ENCODE peak calls at places on chromosome 11, in ten cellular contexts. One of them, this sample, is unnamed.

GRCh38 chr11:37230865-37231264 is 632.8 kb upstream of the RAG2 start:
- DNase-seq in AG08395: no peak
- DNase-seq in RWPE1: no peak
- DNase-seq in activated CD4-positive, alpha-beta T cell treated with anti-CD3 and anti-CD28 coated beads, Interleukin-2, amount 50 U/mL, for 24 hours: no peak
- DNase-seq in naive thymus-derived CD8-positive, alpha-beta T cell: no peak
- DNase-seq in AG10803: no peak
- DNase-seq in KBM-7: no peak
- DNase-seq in MG63: no peak
- DNase-seq in stimulated activated CD8-positive, alpha-beta memory T cell treated with anti-CD3 and anti-CD28 coated beads, Interleukin-12 subunit alpha, Interleukin-12 subunit beta, amount 100 ng/mL, for 1 hour: no peak
- DNase-seq in A549: no peak
- DNase-seq in this sample: peak; percentile 8

GRCh38 chr11:62830904-62831519 is 839 bp downstream of the STX5 start:
- DNase-seq in AG08395: peak; percentile 17
- DNase-seq in RWPE1: no peak
- DNase-seq in activated CD4-positive, alpha-beta T cell treated with anti-CD3 and anti-CD28 coated beads, Interleukin-2, amount 50 U/mL, for 24 hours: no peak
- DNase-seq in naive thymus-derived CD8-positive, alpha-beta T cell: peak; percentile 15
- DNase-seq in AG10803: no peak
- DNase-seq in KBM-7: no peak
- DNase-seq in MG63: peak; percentile 4
- DNase-seq in stimulated activated CD8-positive, alpha-beta memory T cell treated with anti-CD3 and anti-CD28 coated beads, Interleukin-12 subunit alpha, Interleukin-12 subunit beta, amount 100 ng/mL, for 1 hour: no peak
- DNase-seq in A549: no peak
- DNase-seq in this sample: peak; percentile 87

GRCh38 chr11:120272303-120272702 is 32.4 kb downstream of the POU2F3 start:
- DNase-seq in AG08395: peak; percentile 87
- DNase-seq in RWPE1: peak; percentile 91
- DNase-seq in activated CD4-positive, alpha-beta T cell treated with anti-CD3 and anti-CD28 coated beads, Interleukin-2, amount 50 U/mL, for 24 hours: no peak
- DNase-seq in naive thymus-derived CD8-positive, alpha-beta T cell: no peak
- DNase-seq in AG10803: peak; percentile 45
- DNase-seq in KBM-7: no peak
- DNase-seq in MG63: peak; percentile 74
- DNase-seq in stimulated activated CD8-positive, alpha-beta memory T cell treated with anti-CD3 and anti-CD28 coated beads, Interleukin-12 subunit alpha, Interleukin-12 subunit beta, amount 100 ng/mL, for 1 hour: no peak
- DNase-seq in A549: no peak
- DNase-seq in this sample: no peak

GRCh38 chr11:125360066-125360465 is 136.0 kb downstream of the FEZ1 start:
- DNase-seq in AG08395: no peak
- DNase-seq in RWPE1: no peak
- DNase-seq in activated CD4-positive, alpha-beta T cell treated with anti-CD3 and anti-CD28 coated beads, Interleukin-2, amount 50 U/mL, for 24 hours: no peak
- DNase-seq in naive thymus-derived CD8-positive, alpha-beta T cell: no peak
- DNase-seq in AG10803: no peak
- DNase-seq in KBM-7: no peak
- DNase-seq in MG63: no peak
- DNase-seq in stimulated activated CD8-positive, alpha-beta memory T cell treated with anti-CD3 and anti-CD28 coated beads, Interleukin-12 subunit alpha, Interleukin-12 subunit beta, amount 100 ng/mL, for 1 hour: no peak
- DNase-seq in A549: no peak
- DNase-seq in this sample: no peak

GRCh38 chr11:65700377-65700776 is 11.7 kb upstream of the KAT5 start:
- DNase-seq in AG08395: no peak
- DNase-seq in RWPE1: no peak
- DNase-seq in activated CD4-positive, alpha-beta T cell treated with anti-CD3 and anti-CD28 coated beads, Interleukin-2, amount 50 U/mL, for 24 hours: no peak
- DNase-seq in naive thymus-derived CD8-positive, alpha-beta T cell: no peak
- DNase-seq in AG10803: peak; percentile 17
- DNase-seq in KBM-7: peak; percentile 71
- DNase-seq in MG63: no peak
- DNase-seq in stimulated activated CD8-positive, alpha-beta memory T cell treated with anti-CD3 and anti-CD28 coated beads, Interleukin-12 subunit alpha, Interleukin-12 subunit beta, amount 100 ng/mL, for 1 hour: no peak
- DNase-seq in A549: no peak
- DNase-seq in this sample: peak; percentile 24

GRCh38 chr11:122032317-122032716 is 83.7 kb downstream of the BLID start:
- DNase-seq in AG08395: peak; percentile 76
- DNase-seq in RWPE1: no peak
- DNase-seq in activated CD4-positive, alpha-beta T cell treated with anti-CD3 and anti-CD28 coated beads, Interleukin-2, amount 50 U/mL, for 24 hours: no peak
- DNase-seq in naive thymus-derived CD8-positive, alpha-beta T cell: no peak
- DNase-seq in AG10803: peak; percentile 98
- DNase-seq in KBM-7: no peak
- DNase-seq in MG63: peak; percentile 24
- DNase-seq in stimulated activated CD8-positive, alpha-beta memory T cell treated with anti-CD3 and anti-CD28 coated beads, Interleukin-12 subunit alpha, Interleukin-12 subunit beta, amount 100 ng/mL, for 1 hour: no peak
- DNase-seq in A549: no peak
- DNase-seq in this sample: no peak

GRCh38 chr11:78672850-78673641 is 98.4 kb upstream of the NARS2 start:
- DNase-seq in AG08395: no peak
- DNase-seq in RWPE1: no peak
- DNase-seq in activated CD4-positive, alpha-beta T cell treated with anti-CD3 and anti-CD28 coated beads, Interleukin-2, amount 50 U/mL, for 24 hours: no peak
- DNase-seq in naive thymus-derived CD8-positive, alpha-beta T cell: no peak
- DNase-seq in AG10803: no peak
- DNase-seq in KBM-7: no peak
- DNase-seq in MG63: no peak
- DNase-seq in stimulated activated CD8-positive, alpha-beta memory T cell treated with anti-CD3 and anti-CD28 coated beads, Interleukin-12 subunit alpha, Interleukin-12 subunit beta, amount 100 ng/mL, for 1 hour: no peak
- DNase-seq in A549: no peak
- DNase-seq in this sample: no peak

GRCh38 chr11:4071828-4072421 is 22.7 kb upstream of the RRM1 start:
- DNase-seq in AG08395: no peak
- DNase-seq in RWPE1: no peak
- DNase-seq in activated CD4-positive, alpha-beta T cell treated with anti-CD3 and anti-CD28 coated beads, Interleukin-2, amount 50 U/mL, for 24 hours: no peak
- DNase-seq in naive thymus-derived CD8-positive, alpha-beta T cell: no peak
- DNase-seq in AG10803: no peak
- DNase-seq in KBM-7: no peak
- DNase-seq in MG63: no peak
- DNase-seq in stimulated activated CD8-positive, alpha-beta memory T cell treated with anti-CD3 and anti-CD28 coated beads, Interleukin-12 subunit alpha, Interleukin-12 subunit beta, amount 100 ng/mL, for 1 hour: no peak
- DNase-seq in A549: no peak
- DNase-seq in this sample: peak; percentile 38

GRCh38 chr11:115324569-115325432 is 179.4 kb downstream of the CADM1 start:
- DNase-seq in AG08395: peak; percentile 54
- DNase-seq in RWPE1: peak; percentile 36
- DNase-seq in activated CD4-positive, alpha-beta T cell treated with anti-CD3 and anti-CD28 coated beads, Interleukin-2, amount 50 U/mL, for 24 hours: no peak
- DNase-seq in naive thymus-derived CD8-positive, alpha-beta T cell: peak; percentile 35
- DNase-seq in AG10803: peak; percentile 61
- DNase-seq in KBM-7: peak; percentile 57
- DNase-seq in MG63: no peak
- DNase-seq in stimulated activated CD8-positive, alpha-beta memory T cell treated with anti-CD3 and anti-CD28 coated beads, Interleukin-12 subunit alpha, Interleukin-12 subunit beta, amount 100 ng/mL, for 1 hour: no peak
- DNase-seq in A549: peak; percentile 67
- DNase-seq in this sample: peak; percentile 82

GRCh38 chr11:68504432-68505066 is 44.0 kb downstream of the PPP6R3 start:
- DNase-seq in AG08395: no peak
- DNase-seq in RWPE1: no peak
- DNase-seq in activated CD4-positive, alpha-beta T cell treated with anti-CD3 and anti-CD28 coated beads, Interleukin-2, amount 50 U/mL, for 24 hours: no peak
- DNase-seq in naive thymus-derived CD8-positive, alpha-beta T cell: no peak
- DNase-seq in AG10803: peak; percentile 25
- DNase-seq in KBM-7: no peak
- DNase-seq in MG63: no peak
- DNase-seq in stimulated activated CD8-positive, alpha-beta memory T cell treated with anti-CD3 and anti-CD28 coated beads, Interleukin-12 subunit alpha, Interleukin-12 subunit beta, amount 100 ng/mL, for 1 hour: no peak
- DNase-seq in A549: no peak
- DNase-seq in this sample: peak; percentile 66

GRCh38 chr11:115739121-115739520 is 234.9 kb upstream of the CADM1 start:
- DNase-seq in AG08395: no peak
- DNase-seq in RWPE1: no peak
- DNase-seq in activated CD4-positive, alpha-beta T cell treated with anti-CD3 and anti-CD28 coated beads, Interleukin-2, amount 50 U/mL, for 24 hours: no peak
- DNase-seq in naive thymus-derived CD8-positive, alpha-beta T cell: no peak
- DNase-seq in AG10803: no peak
- DNase-seq in KBM-7: no peak
- DNase-seq in MG63: no peak
- DNase-seq in stimulated activated CD8-positive, alpha-beta memory T cell treated with anti-CD3 and anti-CD28 coated beads, Interleukin-12 subunit alpha, Interleukin-12 subunit beta, amount 100 ng/mL, for 1 hour: no peak
- DNase-seq in A549: no peak
- DNase-seq in this sample: no peak

GRCh38 chr11:131889146-131889577 is 518.7 kb downstream of the NTM start:
- DNase-seq in AG08395: peak; percentile 68
- DNase-seq in RWPE1: no peak
- DNase-seq in activated CD4-positive, alpha-beta T cell treated with anti-CD3 and anti-CD28 coated beads, Interleukin-2, amount 50 U/mL, for 24 hours: no peak
- DNase-seq in naive thymus-derived CD8-positive, alpha-beta T cell: no peak
- DNase-seq in AG10803: peak; percentile 96
- DNase-seq in KBM-7: no peak
- DNase-seq in MG63: peak; percentile 25
- DNase-seq in stimulated activated CD8-positive, alpha-beta memory T cell treated with anti-CD3 and anti-CD28 coated beads, Interleukin-12 subunit alpha, Interleukin-12 subunit beta, amount 100 ng/mL, for 1 hour: no peak
- DNase-seq in A549: no peak
- DNase-seq in this sample: no peak

GRCh38 chr11:10622957-10623787 is 54.7 kb upstream of the LYVE1 start:
- DNase-seq in AG08395: no peak
- DNase-seq in RWPE1: no peak
- DNase-seq in activated CD4-positive, alpha-beta T cell treated with anti-CD3 and anti-CD28 coated beads, Interleukin-2, amount 50 U/mL, for 24 hours: no peak
- DNase-seq in naive thymus-derived CD8-positive, alpha-beta T cell: peak; percentile 33
- DNase-seq in AG10803: no peak
- DNase-seq in KBM-7: peak; percentile 44
- DNase-seq in MG63: no peak
- DNase-seq in stimulated activated CD8-positive, alpha-beta memory T cell treated with anti-CD3 and anti-CD28 coated beads, Interleukin-12 subunit alpha, Interleukin-12 subunit beta, amount 100 ng/mL, for 1 hour: no peak
- DNase-seq in A549: no peak
- DNase-seq in this sample: peak; percentile 79

GRCh38 chr11:7572001-7572712 is 58.4 kb downstream of the PPFIBP2 start:
- DNase-seq in AG08395: no peak
- DNase-seq in RWPE1: no peak
- DNase-seq in activated CD4-positive, alpha-beta T cell treated with anti-CD3 and anti-CD28 coated beads, Interleukin-2, amount 50 U/mL, for 24 hours: no peak
- DNase-seq in naive thymus-derived CD8-positive, alpha-beta T cell: no peak
- DNase-seq in AG10803: peak; percentile 33
- DNase-seq in KBM-7: no peak
- DNase-seq in MG63: no peak
- DNase-seq in stimulated activated CD8-positive, alpha-beta memory T cell treated with anti-CD3 and anti-CD28 coated beads, Interleukin-12 subunit alpha, Interleukin-12 subunit beta, amount 100 ng/mL, for 1 hour: no peak
- DNase-seq in A549: peak; percentile 84
- DNase-seq in this sample: no peak

GRCh38 chr11:69157822-69158231 is 2.1 kb downstream of the SMIM38 start:
- DNase-seq in AG08395: no peak
- DNase-seq in RWPE1: no peak
- DNase-seq in activated CD4-positive, alpha-beta T cell treated with anti-CD3 and anti-CD28 coated beads, Interleukin-2, amount 50 U/mL, for 24 hours: no peak
- DNase-seq in naive thymus-derived CD8-positive, alpha-beta T cell: no peak
- DNase-seq in AG10803: no peak
- DNase-seq in KBM-7: no peak
- DNase-seq in MG63: no peak
- DNase-seq in stimulated activated CD8-positive, alpha-beta memory T cell treated with anti-CD3 and anti-CD28 coated beads, Interleukin-12 subunit alpha, Interleukin-12 subunit beta, amount 100 ng/mL, for 1 hour: no peak
- DNase-seq in A549: no peak
- DNase-seq in this sample: no peak

GRCh38 chr11:33987975-33988580 is 63.5 kb upstream of the CAPRIN1 start:
- DNase-seq in AG08395: peak; percentile 64
- DNase-seq in RWPE1: peak; percentile 46
- DNase-seq in activated CD4-positive, alpha-beta T cell treated with anti-CD3 and anti-CD28 coated beads, Interleukin-2, amount 50 U/mL, for 24 hours: peak; percentile 33
- DNase-seq in naive thymus-derived CD8-positive, alpha-beta T cell: peak; percentile 82
- DNase-seq in AG10803: peak; percentile 84
- DNase-seq in KBM-7: peak; percentile 84
- DNase-seq in MG63: peak; percentile 60
- DNase-seq in stimulated activated CD8-positive, alpha-beta memory T cell treated with anti-CD3 and anti-CD28 coated beads, Interleukin-12 subunit alpha, Interleukin-12 subunit beta, amount 100 ng/mL, for 1 hour: peak; percentile 54
- DNase-seq in A549: peak; percentile 88
- DNase-seq in this sample: peak; percentile 87

GRCh38 chr11:125950696-125951645 is 5.1 kb downstream of the VSIG10L2 start:
- DNase-seq in AG08395: peak; percentile 62
- DNase-seq in RWPE1: no peak
- DNase-seq in activated CD4-positive, alpha-beta T cell treated with anti-CD3 and anti-CD28 coated beads, Interleukin-2, amount 50 U/mL, for 24 hours: no peak
- DNase-seq in naive thymus-derived CD8-positive, alpha-beta T cell: no peak
- DNase-seq in AG10803: peak; percentile 28
- DNase-seq in KBM-7: no peak
- DNase-seq in MG63: no peak
- DNase-seq in stimulated activated CD8-positive, alpha-beta memory T cell treated with anti-CD3 and anti-CD28 coated beads, Interleukin-12 subunit alpha, Interleukin-12 subunit beta, amount 100 ng/mL, for 1 hour: no peak
- DNase-seq in A549: no peak
- DNase-seq in this sample: no peak

GRCh38 chr11:21723681-21724080 is 469.2 kb upstream of the ANO5 start:
- DNase-seq in AG08395: no peak
- DNase-seq in RWPE1: no peak
- DNase-seq in activated CD4-positive, alpha-beta T cell treated with anti-CD3 and anti-CD28 coated beads, Interleukin-2, amount 50 U/mL, for 24 hours: no peak
- DNase-seq in naive thymus-derived CD8-positive, alpha-beta T cell: no peak
- DNase-seq in AG10803: no peak
- DNase-seq in KBM-7: no peak
- DNase-seq in MG63: no peak
- DNase-seq in stimulated activated CD8-positive, alpha-beta memory T cell treated with anti-CD3 and anti-CD28 coated beads, Interleukin-12 subunit alpha, Interleukin-12 subunit beta, amount 100 ng/mL, for 1 hour: no peak
- DNase-seq in A549: no peak
- DNase-seq in this sample: no peak

GRCh38 chr11:11728371-11728770 is 106.6 kb upstream of the GALNT18 start:
- DNase-seq in AG08395: no peak
- DNase-seq in RWPE1: no peak
- DNase-seq in activated CD4-positive, alpha-beta T cell treated with anti-CD3 and anti-CD28 coated beads, Interleukin-2, amount 50 U/mL, for 24 hours: no peak
- DNase-seq in naive thymus-derived CD8-positive, alpha-beta T cell: no peak
- DNase-seq in AG10803: no peak
- DNase-seq in KBM-7: no peak
- DNase-seq in MG63: no peak
- DNase-seq in stimulated activated CD8-positive, alpha-beta memory T cell treated with anti-CD3 and anti-CD28 coated beads, Interleukin-12 subunit alpha, Interleukin-12 subunit beta, amount 100 ng/mL, for 1 hour: no peak
- DNase-seq in A549: no peak
- DNase-seq in this sample: no peak

GRCh38 chr11:35968386-35969088 is 24.7 kb downstream of the LDLRAD3 start:
- DNase-seq in AG08395: peak; percentile 54
- DNase-seq in RWPE1: no peak
- DNase-seq in activated CD4-positive, alpha-beta T cell treated with anti-CD3 and anti-CD28 coated beads, Interleukin-2, amount 50 U/mL, for 24 hours: no peak
- DNase-seq in naive thymus-derived CD8-positive, alpha-beta T cell: no peak
- DNase-seq in AG10803: peak; percentile 41
- DNase-seq in KBM-7: no peak
- DNase-seq in MG63: no peak
- DNase-seq in stimulated activated CD8-positive, alpha-beta memory T cell treated with anti-CD3 and anti-CD28 coated beads, Interleukin-12 subunit alpha, Interleukin-12 subunit beta, amount 100 ng/mL, for 1 hour: no peak
- DNase-seq in A549: no peak
- DNase-seq in this sample: no peak

GRCh38 chr11:119155733-119156492 is 7.1 kb downstream of the ABCG4 start:
- DNase-seq in AG08395: peak; percentile 24
- DNase-seq in RWPE1: peak; percentile 26
- DNase-seq in activated CD4-positive, alpha-beta T cell treated with anti-CD3 and anti-CD28 coated beads, Interleukin-2, amount 50 U/mL, for 24 hours: no peak
- DNase-seq in naive thymus-derived CD8-positive, alpha-beta T cell: no peak
- DNase-seq in AG10803: no peak
- DNase-seq in KBM-7: peak; percentile 32
- DNase-seq in MG63: peak; percentile 43
- DNase-seq in stimulated activated CD8-positive, alpha-beta memory T cell treated with anti-CD3 and anti-CD28 coated beads, Interleukin-12 subunit alpha, Interleukin-12 subunit beta, amount 100 ng/mL, for 1 hour: no peak
- DNase-seq in A549: peak; percentile 57
- DNase-seq in this sample: peak; percentile 53

GRCh38 chr11:1194977-1195689 is 27.7 kb upstream of the MUC5B start:
- DNase-seq in AG08395: no peak
- DNase-seq in RWPE1: no peak
- DNase-seq in activated CD4-positive, alpha-beta T cell treated with anti-CD3 and anti-CD28 coated beads, Interleukin-2, amount 50 U/mL, for 24 hours: no peak
- DNase-seq in naive thymus-derived CD8-positive, alpha-beta T cell: no peak
- DNase-seq in AG10803: no peak
- DNase-seq in KBM-7: no peak
- DNase-seq in MG63: no peak
- DNase-seq in stimulated activated CD8-positive, alpha-beta memory T cell treated with anti-CD3 and anti-CD28 coated beads, Interleukin-12 subunit alpha, Interleukin-12 subunit beta, amount 100 ng/mL, for 1 hour: no peak
- DNase-seq in A549: no peak
- DNase-seq in this sample: no peak

GRCh38 chr11:35997908-35998307 is 54.0 kb downstream of the LDLRAD3 start:
- DNase-seq in AG08395: no peak
- DNase-seq in RWPE1: no peak
- DNase-seq in activated CD4-positive, alpha-beta T cell treated with anti-CD3 and anti-CD28 coated beads, Interleukin-2, amount 50 U/mL, for 24 hours: no peak
- DNase-seq in naive thymus-derived CD8-positive, alpha-beta T cell: no peak
- DNase-seq in AG10803: no peak
- DNase-seq in KBM-7: no peak
- DNase-seq in MG63: no peak
- DNase-seq in stimulated activated CD8-positive, alpha-beta memory T cell treated with anti-CD3 and anti-CD28 coated beads, Interleukin-12 subunit alpha, Interleukin-12 subunit beta, amount 100 ng/mL, for 1 hour: no peak
- DNase-seq in A549: no peak
- DNase-seq in this sample: no peak